ENCODE peak calls at places on chromosomes 7 and 10, in five cellular contexts. One of them, this sample, is unnamed.

GRCh38 chr7:135262623-135263320 is 29.1 kb downstream of the STRA8 start:
- DNase-seq in CD14-positive monocyte: no peak
- DNase-seq in astrocyte: no peak
- DNase-seq in neural crest cell: no peak
- DNase-seq in glutamatergic neuron: no peak
- DNase-seq in this sample: no peak

GRCh38 chr7:139099181-139099947 is 10.2 kb downstream of the ZC3HAV1 start:
- DNase-seq in glutamatergic neuron: no peak
- DNase-seq in astrocyte: peak
- DNase-seq in neural crest cell: no peak
- DNase-seq in CD14-positive monocyte: no peak
- DNase-seq in this sample: no peak

GRCh38 chr10:78292987-78293865 is 259.6 kb downstream of the RPS24 start:
- DNase-seq in neural crest cell: peak
- DNase-seq in glutamatergic neuron: peak
- DNase-seq in astrocyte: peak
- DNase-seq in CD14-positive monocyte: no peak
- DNase-seq in this sample: peak

GRCh38 chr7:40815512-40815911 is 680.7 kb downstream of the SUGCT start:
- DNase-seq in CD14-positive monocyte: no peak
- DNase-seq in astrocyte: peak
- DNase-seq in glutamatergic neuron: no peak
- DNase-seq in neural crest cell: no peak
- DNase-seq in this sample: no peak

GRCh38 chr7:70006411-70006920 is 408.2 kb downstream of the AUTS2 start:
- DNase-seq in CD14-positive monocyte: no peak
- DNase-seq in astrocyte: no peak
- DNase-seq in glutamatergic neuron: no peak
- DNase-seq in neural crest cell: no peak
- DNase-seq in this sample: no peak

GRCh38 chr7:25196132-25196896 is 32.0 kb downstream of the NPVF start:
- DNase-seq in neural crest cell: no peak
- DNase-seq in astrocyte: no peak
- DNase-seq in glutamatergic neuron: no peak
- DNase-seq in CD14-positive monocyte: no peak
- DNase-seq in this sample: no peak

GRCh38 chr7:80147543-80148376 is 13.1 kb downstream of the GNAI1 start:
- DNase-seq in astrocyte: peak
- DNase-seq in neural crest cell: no peak
- DNase-seq in CD14-positive monocyte: no peak
- DNase-seq in glutamatergic neuron: no peak
- DNase-seq in this sample: no peak

GRCh38 chr7:29237483-29237882 is 42.9 kb downstream of the CHN2 start:
- DNase-seq in neural crest cell: no peak
- DNase-seq in astrocyte: no peak
- DNase-seq in CD14-positive monocyte: no peak
- DNase-seq in glutamatergic neuron: no peak
- DNase-seq in this sample: no peak

GRCh38 chr7:47484923-47485639 is 96.8 kb downstream of the TNS3 start:
- DNase-seq in neural crest cell: no peak
- DNase-seq in astrocyte: no peak
- DNase-seq in glutamatergic neuron: no peak
- DNase-seq in CD14-positive monocyte: no peak
- DNase-seq in this sample: no peak

GRCh38 chr7:49255061-49255460 is 330.7 kb downstream of the CDC14C start:
- DNase-seq in neural crest cell: no peak
- DNase-seq in glutamatergic neuron: no peak
- DNase-seq in astrocyte: peak
- DNase-seq in CD14-positive monocyte: no peak
- DNase-seq in this sample: no peak

GRCh38 chr7:12696001-12696400 is 8.6 kb downstream of the ARL4A start:
- DNase-seq in glutamatergic neuron: no peak
- DNase-seq in astrocyte: no peak
- DNase-seq in neural crest cell: no peak
- DNase-seq in CD14-positive monocyte: no peak
- DNase-seq in this sample: no peak

GRCh38 chr7:117993377-117994003 is 120.2 kb upstream of the CTTNBP2 start:
- DNase-seq in glutamatergic neuron: peak
- DNase-seq in astrocyte: peak
- DNase-seq in CD14-positive monocyte: no peak
- DNase-seq in neural crest cell: peak
- DNase-seq in this sample: peak

GRCh38 chr7:130996841-130997231 is 262.8 kb upstream of the KLF14 start:
- DNase-seq in glutamatergic neuron: no peak
- DNase-seq in neural crest cell: no peak
- DNase-seq in astrocyte: peak
- DNase-seq in CD14-positive monocyte: no peak
- DNase-seq in this sample: no peak

GRCh38 chr10:119412244-119412750 is 130.2 kb downstream of the RGS10 start:
- DNase-seq in astrocyte: peak
- DNase-seq in CD14-positive monocyte: no peak
- DNase-seq in neural crest cell: no peak
- DNase-seq in glutamatergic neuron: no peak
- DNase-seq in this sample: peak

GRCh38 chr10:124049484-124049883 is 43.9 kb downstream of the CHST15 start:
- DNase-seq in neural crest cell: no peak
- DNase-seq in glutamatergic neuron: no peak
- DNase-seq in CD14-positive monocyte: no peak
- DNase-seq in astrocyte: peak
- DNase-seq in this sample: no peak

GRCh38 chr7:84837405-84837804 is 349.5 kb downstream of the SEMA3D start:
- DNase-seq in neural crest cell: no peak
- DNase-seq in glutamatergic neuron: no peak
- DNase-seq in CD14-positive monocyte: no peak
- DNase-seq in astrocyte: no peak
- DNase-seq in this sample: no peak

GRCh38 chr10:46248651-46249131 is 38.1 kb upstream of the ANTXRL start:
- DNase-seq in CD14-positive monocyte: no peak
- DNase-seq in astrocyte: no peak
- DNase-seq in neural crest cell: no peak
- DNase-seq in glutamatergic neuron: no peak
- DNase-seq in this sample: no peak

GRCh38 chr10:117461766-117462423 is 80.7 kb upstream of the EMX2 start:
- DNase-seq in CD14-positive monocyte: no peak
- DNase-seq in astrocyte: peak
- DNase-seq in glutamatergic neuron: no peak
- DNase-seq in neural crest cell: no peak
- DNase-seq in this sample: peak

GRCh38 chr7:130419652-130420051 is 21.2 kb downstream of the CEP41 start:
- DNase-seq in glutamatergic neuron: no peak
- DNase-seq in neural crest cell: no peak
- DNase-seq in astrocyte: peak
- DNase-seq in CD14-positive monocyte: no peak
- DNase-seq in this sample: no peak

GRCh38 chr10:43369921-43370320 is 1.5 kb upstream of the FXYD4 start:
- DNase-seq in glutamatergic neuron: no peak
- DNase-seq in neural crest cell: no peak
- DNase-seq in astrocyte: no peak
- DNase-seq in CD14-positive monocyte: no peak
- DNase-seq in this sample: no peak

GRCh38 chr7:127654404-127655392 is 2.7 kb downstream of the SND1 start:
- DNase-seq in CD14-positive monocyte: no peak
- DNase-seq in astrocyte: peak
- DNase-seq in neural crest cell: no peak
- DNase-seq in glutamatergic neuron: no peak
- DNase-seq in this sample: no peak

GRCh38 chr7:33880787-33881186 is 24.6 kb upstream of the BMPER start:
- DNase-seq in glutamatergic neuron: no peak
- DNase-seq in astrocyte: peak
- DNase-seq in neural crest cell: no peak
- DNase-seq in CD14-positive monocyte: no peak
- DNase-seq in this sample: no peak

GRCh38 chr7:13279854-13280435 is 592.5 kb downstream of the ARL4A start:
- DNase-seq in CD14-positive monocyte: no peak
- DNase-seq in neural crest cell: no peak
- DNase-seq in astrocyte: no peak
- DNase-seq in glutamatergic neuron: no peak
- DNase-seq in this sample: no peak

GRCh38 chr10:84194424-84195043 is at the start of gene CDHR1:
- DNase-seq in astrocyte: no peak
- DNase-seq in neural crest cell: peak
- DNase-seq in glutamatergic neuron: peak
- DNase-seq in CD14-positive monocyte: peak
- DNase-seq in this sample: peak

GRCh38 chr10:52954407-52954806 is 181.8 kb upstream of the MBL2 start:
- DNase-seq in glutamatergic neuron: no peak
- DNase-seq in CD14-positive monocyte: no peak
- DNase-seq in neural crest cell: no peak
- DNase-seq in astrocyte: no peak
- DNase-seq in this sample: no peak

DNA sequence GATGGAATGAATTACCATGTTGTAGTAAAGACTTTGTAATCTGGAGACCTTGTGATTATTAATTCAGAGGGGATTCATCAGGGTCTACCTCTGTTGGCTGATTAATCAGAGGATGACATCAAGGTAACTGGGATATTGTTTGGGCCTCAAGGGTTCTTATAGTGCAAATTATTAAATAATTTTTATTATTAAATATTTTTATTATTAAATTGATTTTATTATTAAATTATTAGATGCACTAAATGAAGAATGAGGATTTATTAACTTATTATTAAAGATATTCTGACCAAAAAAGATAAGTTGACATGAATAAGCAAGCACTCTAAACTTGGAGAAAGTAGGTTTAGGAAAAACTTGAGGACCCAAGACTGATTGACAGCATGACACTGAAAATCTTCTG is 661.7 kb downstream of the NRG3 start:
- DNase-seq in astrocyte: no peak
- DNase-seq in neural crest cell: no peak
- DNase-seq in CD14-positive monocyte: no peak
- DNase-seq in glutamatergic neuron: no peak
- DNase-seq in this sample: no peak
- TF ChIP-seq CTCF in astrocyte: no peak
- TF ChIP-seq CTCF in neural crest cell: no peak
- TF ChIP-seq CTCF in CD14-positive monocyte: no peak
- TF ChIP-seq CTCF in glutamatergic neuron: no peak
- TF ChIP-seq CTCF in this sample: no peak

GRCh38 chr10:99172950-99173349 is 62.7 kb downstream of the HPSE2 start:
- DNase-seq in astrocyte: no peak
- DNase-seq in neural crest cell: no peak
- DNase-seq in glutamatergic neuron: no peak
- DNase-seq in CD14-positive monocyte: no peak
- DNase-seq in this sample: no peak

DNA sequence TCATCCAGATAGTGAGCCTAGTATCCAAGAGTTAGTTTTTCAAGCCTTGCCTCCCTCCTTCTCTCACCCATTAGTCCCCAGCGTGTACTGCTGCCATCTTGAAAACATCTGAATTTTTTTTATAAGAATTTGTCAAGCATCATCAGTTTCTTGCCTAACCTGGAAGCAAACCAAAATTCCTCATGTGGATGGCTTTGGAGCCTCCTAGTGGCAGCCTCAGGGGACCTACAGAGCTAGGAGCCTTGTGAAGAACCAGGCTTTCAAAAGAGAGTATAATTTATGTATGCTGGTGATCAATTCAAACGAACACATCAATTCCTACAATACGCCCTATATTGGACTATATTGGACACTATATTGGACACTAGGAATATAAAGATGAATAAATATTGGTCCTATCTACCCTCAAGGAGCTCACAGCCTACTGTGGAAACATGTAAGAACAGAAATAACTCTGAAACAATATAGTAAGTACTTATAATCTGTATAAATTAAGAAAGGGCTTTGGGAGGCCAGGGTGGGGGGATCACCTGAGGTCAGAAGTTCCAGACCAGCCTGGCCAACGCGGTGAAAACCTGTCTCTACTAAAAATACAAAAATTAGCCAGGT is 63.4 kb downstream of the HPSE2 start:
- DNase-seq in glutamatergic neuron: peak
- DNase-seq in CD14-positive monocyte: no peak
- DNase-seq in neural crest cell: peak
- DNase-seq in astrocyte: no peak
- DNase-seq in this sample: peak
- TF ChIP-seq CTCF in glutamatergic neuron: peak
- TF ChIP-seq CTCF in CD14-positive monocyte: peak
- TF ChIP-seq CTCF in neural crest cell: peak
- TF ChIP-seq CTCF in astrocyte: peak
- TF ChIP-seq CTCF in this sample: peak

GRCh38 chr10:102289356-102289755 is 44.0 kb downstream of the GBF1 start:
- DNase-seq in glutamatergic neuron: no peak
- DNase-seq in CD14-positive monocyte: no peak
- DNase-seq in neural crest cell: no peak
- DNase-seq in astrocyte: no peak
- DNase-seq in this sample: no peak
- TF ChIP-seq CTCF in glutamatergic neuron: no peak
- TF ChIP-seq CTCF in CD14-positive monocyte: no peak
- TF ChIP-seq CTCF in neural crest cell: no peak
- TF ChIP-seq CTCF in astrocyte: no peak
- TF ChIP-seq CTCF in this sample: no peak

GRCh38 chr7:14425559-14425958 is 436.1 kb upstream of the ETV1 start:
- DNase-seq in CD14-positive monocyte: no peak
- DNase-seq in astrocyte: no peak
- DNase-seq in glutamatergic neuron: no peak
- DNase-seq in neural crest cell: no peak
- DNase-seq in this sample: no peak

GRCh38 chr7:14432936-14433335 is 443.5 kb upstream of the ETV1 start:
- DNase-seq in CD14-positive monocyte: no peak
- DNase-seq in astrocyte: no peak
- DNase-seq in neural crest cell: no peak
- DNase-seq in glutamatergic neuron: peak
- DNase-seq in this sample: no peak

GRCh38 chr7:14436878-14437277 is 447.4 kb upstream of the ETV1 start:
- DNase-seq in astrocyte: no peak
- DNase-seq in CD14-positive monocyte: no peak
- DNase-seq in neural crest cell: no peak
- DNase-seq in glutamatergic neuron: no peak
- DNase-seq in this sample: no peak

GRCh38 chr7:14430921-14431320 is 441.5 kb upstream of the ETV1 start:
- DNase-seq in astrocyte: no peak
- DNase-seq in neural crest cell: no peak
- DNase-seq in CD14-positive monocyte: no peak
- DNase-seq in glutamatergic neuron: no peak
- DNase-seq in this sample: no peak
- TF ChIP-seq CTCF in astrocyte: no peak
- TF ChIP-seq CTCF in neural crest cell: no peak
- TF ChIP-seq CTCF in CD14-positive monocyte: no peak
- TF ChIP-seq CTCF in glutamatergic neuron: no peak
- TF ChIP-seq CTCF in this sample: no peak

GRCh38 chr7:44431091-44431608 is 59.3 kb downstream of the NUDCD3 start:
- DNase-seq in glutamatergic neuron: no peak
- DNase-seq in neural crest cell: no peak
- DNase-seq in astrocyte: no peak
- DNase-seq in CD14-positive monocyte: no peak
- DNase-seq in this sample: peak
- TF ChIP-seq CTCF in glutamatergic neuron: no peak
- TF ChIP-seq CTCF in neural crest cell: no peak
- TF ChIP-seq CTCF in astrocyte: no peak
- TF ChIP-seq CTCF in CD14-positive monocyte: no peak
- TF ChIP-seq CTCF in this sample: no peak